ENCODE peak calls at places on chromosome 4, in seven cellular contexts. H is transverse colon, U is stomach, C is endothelial cell of umbilical vein, T is vagina, B is esophagus squamous epithelium, P is body of pancreas. J is an unnamed sample.

GRCh38 chr4:142128529-142128928 is 492.1 kb downstream of the IL15 start:
- DNase-seq in T (no peak), C (peak), U (no peak), B (no peak), P (peak), H (no peak), J (no peak)

GRCh38 chr4:3721186-3721585 is 45.0 kb upstream of the ADRA2C start:
- DNase-seq in H (no peak), T (no peak), C (no peak), U (no peak), B (no peak), P (no peak), J (no peak)

GRCh38 chr4:183968502-183968901 is 63.4 kb downstream of the STOX2 start:
- DNase-seq in H (no peak), T (no peak), U (no peak), P (no peak), C (no peak), B (no peak), J (no peak)

GRCh38 chr4:68489338-68489737 is 42.1 kb downstream of the TMPRSS11E start:
- DNase-seq in C (no peak), U (no peak), P (no peak), H (no peak), T (no peak), B (no peak), J (no peak)

GRCh38 chr4:185141777-185142176 is 1.3 kb upstream of the SLC25A4 start:
- DNase-seq in U (no peak), B (no peak), T (no peak), C (no peak), P (no peak), H (no peak), J (no peak)

GRCh38 chr4:30720021-30720655 is at the start of gene PCDH7:
- DNase-seq in P (no peak), H (peak), T (no peak), B (no peak), U (peak), C (peak), J (peak)

GRCh38 chr4:62014982-62015739 is 815.0 kb downstream of the ADGRL3 start:
- DNase-seq in P (no peak), U (no peak), H (no peak), T (no peak), B (no peak), C (no peak), J (no peak)

GRCh38 chr4:119731146-119731742 is 102.6 kb upstream of the PDE5A start:
- DNase-seq in H (no peak), P (no peak), B (no peak), C (no peak), U (no peak), T (no peak), J (no peak)

GRCh38 chr4:168162604-168163003 is 70.3 kb downstream of the ANXA10 start:
- DNase-seq in H (no peak), P (peak), U (peak), T (no peak), B (no peak), C (no peak), J (no peak)

GRCh38 chr4:48635310-48635709 is 144.8 kb downstream of the FRYL start:
- DNase-seq in P (no peak), C (peak), H (no peak), U (no peak), B (no peak), T (no peak), J (no peak)

GRCh38 chr4:2062808-2063524 is 3.8 kb downstream of the NAT8L start:
- DNase-seq in T (no peak), C (no peak), H (no peak), U (no peak), B (no peak), P (no peak), J (no peak)

GRCh38 chr4:2062168-2062807 is 3.2 kb downstream of the NAT8L start:
- DNase-seq in T (no peak), U (no peak), C (no peak), B (no peak), P (no peak), H (no peak), J (no peak)

GRCh38 chr4:2064276-2064991 is 5.3 kb downstream of the NAT8L start:
- DNase-seq in B (no peak), T (no peak), P (no peak), H (peak), U (peak), C (no peak), J (no peak)

GRCh38 chr4:2065106-2065930 is 6.2 kb downstream of the NAT8L start:
- DNase-seq in P (no peak), U (no peak), T (no peak), H (no peak), C (no peak), B (no peak), J (no peak)

GRCh38 chr4:2063557-2064275 is 4.6 kb downstream of the NAT8L start:
- DNase-seq in C (no peak), P (no peak), H (no peak), B (no peak), U (no peak), T (no peak), J (no peak)
- TF ChIP-seq POLR2A in C (no peak), P (no peak), H (no peak), B (no peak), U (no peak), T (no peak), J (no peak)

DNA sequence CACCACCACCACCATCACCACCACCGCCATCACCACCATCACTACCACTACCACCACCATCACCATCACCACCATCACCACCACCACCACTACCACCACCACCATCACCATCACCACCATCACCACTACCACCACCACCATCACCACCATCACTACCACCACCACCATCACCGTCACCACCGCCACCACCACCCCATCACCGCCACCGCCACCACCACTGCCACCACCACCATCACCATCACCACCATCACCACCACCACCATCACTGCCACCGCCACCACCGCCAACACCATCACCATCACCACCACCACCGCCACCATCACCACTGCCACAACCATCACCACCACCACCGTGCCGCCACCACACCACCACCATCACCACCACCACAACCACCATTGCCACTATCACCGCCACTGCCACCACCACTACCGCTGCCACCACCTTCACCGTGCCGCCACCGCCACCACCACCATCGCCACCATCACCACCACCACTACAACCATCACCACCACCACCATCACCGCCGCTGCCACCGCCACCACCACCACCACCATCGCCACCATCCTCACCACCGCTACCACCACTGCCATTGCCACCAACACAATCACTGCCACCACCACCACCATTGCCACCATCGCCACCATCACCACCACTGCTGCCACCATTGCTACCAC is 1511.3 kb upstream of the AGA start:
- DNase-seq in C (no peak), U (no peak), B (no peak), T (no peak), H (no peak), P (no peak), J (no peak)
- TF ChIP-seq CTCF in C (no peak), U (no peak), B (no peak), T (no peak), H (no peak), P (no peak), J (no peak)

GRCh38 chr4:55078987-55079386 is 46.4 kb downstream of the KDR start:
- DNase-seq in P (no peak), T (no peak), H (no peak), C (peak), U (no peak), B (no peak), J (peak)
- TF ChIP-seq POLR2A in P (no peak), T (no peak), H (no peak), C (peak), U (no peak), B (no peak), J (no peak)

DNA sequence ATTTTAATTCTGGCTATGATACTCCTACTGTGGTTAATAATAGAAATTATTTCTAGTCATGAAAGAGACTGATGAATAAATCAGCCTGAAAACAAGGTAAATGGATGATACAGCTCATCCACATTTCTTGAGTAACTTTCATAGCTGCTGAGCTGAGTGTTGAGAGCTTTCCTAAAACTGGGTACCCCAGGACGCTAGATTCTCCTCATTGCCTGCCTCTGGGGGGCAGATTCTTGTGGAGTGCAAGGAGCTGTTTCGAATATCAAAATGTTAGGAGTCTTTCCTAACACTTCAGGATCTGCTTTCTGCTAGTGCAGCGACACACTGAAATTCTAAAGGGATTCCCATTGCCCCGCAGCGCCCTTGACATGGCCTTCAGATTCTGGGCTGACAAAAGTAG is 2.1 kb downstream of the MND1 start:
- DNase-seq in U (no peak), T (no peak), P (no peak), B (no peak), H (no peak), C (no peak), J (no peak)
- TF ChIP-seq CTCF in U (no peak), T (no peak), P (no peak), B (no peak), H (no peak), C (no peak), J (no peak)

J was measured in lower leg skin.